ENCODE peak calls at places on chromosome 4, in eight cellular contexts. One of them, this sample, is unnamed.

GRCh38 chr4:48698029-48698901 is 81.8 kb downstream of the FRYL start:
- DNase-seq in PC-9: peak; percentile 90
- DNase-seq in MM.1S: no peak
- DNase-seq in IMR-90: peak; percentile 85
- DNase-seq in GM23248: peak; percentile 85
- DNase-seq in H9: no peak
- DNase-seq in SK-N-SH: no peak
- DNase-seq in GM23338: no peak
- DNase-seq in this sample: peak; percentile 94

GRCh38 chr4:152281822-152282221 is 254.1 kb downstream of the FBXW7 start:
- DNase-seq in SK-N-SH: no peak
- DNase-seq in H9: no peak
- DNase-seq in GM23248: no peak
- DNase-seq in PC-9: no peak
- DNase-seq in GM23338: no peak
- DNase-seq in MM.1S: no peak
- DNase-seq in IMR-90: no peak
- DNase-seq in this sample: no peak

GRCh38 chr4:187780070-187780469 is 215.5 kb upstream of the ZFP42 start:
- DNase-seq in GM23338: no peak
- DNase-seq in PC-9: no peak
- DNase-seq in MM.1S: no peak
- DNase-seq in IMR-90: no peak
- DNase-seq in GM23248: no peak
- DNase-seq in SK-N-SH: no peak
- DNase-seq in H9: no peak
- DNase-seq in this sample: no peak

GRCh38 chr4:35772291-35772690 is 472.0 kb downstream of the ARAP2 start:
- DNase-seq in GM23248: no peak
- DNase-seq in MM.1S: no peak
- DNase-seq in IMR-90: no peak
- DNase-seq in SK-N-SH: no peak
- DNase-seq in PC-9: no peak
- DNase-seq in GM23338: no peak
- DNase-seq in H9: no peak
- DNase-seq in this sample: peak; percentile 52

GRCh38 chr4:99300934-99301333 is 10.1 kb upstream of the ADH1A start:
- DNase-seq in GM23338: no peak
- DNase-seq in SK-N-SH: no peak
- DNase-seq in IMR-90: peak; percentile 97
- DNase-seq in GM23248: peak; percentile 91
- DNase-seq in H9: no peak
- DNase-seq in MM.1S: no peak
- DNase-seq in PC-9: no peak
- DNase-seq in this sample: peak; percentile 56

GRCh38 chr4:102675142-102675541 is 85.6 kb downstream of the MANBA start:
- DNase-seq in IMR-90: peak; percentile 72
- DNase-seq in GM23248: no peak
- DNase-seq in SK-N-SH: no peak
- DNase-seq in GM23338: no peak
- DNase-seq in H9: no peak
- DNase-seq in PC-9: no peak
- DNase-seq in MM.1S: no peak
- DNase-seq in this sample: no peak

GRCh38 chr4:60619531-60620305 is 580.4 kb upstream of the ADGRL3 start:
- DNase-seq in H9: no peak
- DNase-seq in PC-9: no peak
- DNase-seq in IMR-90: peak; percentile 64
- DNase-seq in GM23248: no peak
- DNase-seq in SK-N-SH: no peak
- DNase-seq in GM23338: no peak
- DNase-seq in MM.1S: no peak
- DNase-seq in this sample: no peak

GRCh38 chr4:78019494-78019893 is 37.6 kb upstream of the FRAS1 start:
- DNase-seq in GM23248: no peak
- DNase-seq in SK-N-SH: peak; percentile 27
- DNase-seq in PC-9: no peak
- DNase-seq in GM23338: no peak
- DNase-seq in MM.1S: no peak
- DNase-seq in IMR-90: no peak
- DNase-seq in H9: no peak
- DNase-seq in this sample: no peak

GRCh38 chr4:56099378-56099786 is 150.6 kb downstream of the CEP135 start:
- DNase-seq in GM23248: no peak
- DNase-seq in GM23338: no peak
- DNase-seq in H9: no peak
- DNase-seq in SK-N-SH: no peak
- DNase-seq in MM.1S: peak; percentile 51
- DNase-seq in PC-9: no peak
- DNase-seq in IMR-90: no peak
- DNase-seq in this sample: peak; percentile 43

GRCh38 chr4:182819751-182820150 is 97.4 kb downstream of the DCTD start:
- DNase-seq in SK-N-SH: no peak
- DNase-seq in IMR-90: no peak
- DNase-seq in GM23338: no peak
- DNase-seq in GM23248: no peak
- DNase-seq in H9: no peak
- DNase-seq in MM.1S: no peak
- DNase-seq in PC-9: no peak
- DNase-seq in this sample: no peak

GRCh38 chr4:183059797-183060196 is 39.3 kb upstream of the WWC2 start:
- DNase-seq in SK-N-SH: no peak
- DNase-seq in GM23248: no peak
- DNase-seq in PC-9: no peak
- DNase-seq in IMR-90: no peak
- DNase-seq in GM23338: no peak
- DNase-seq in H9: no peak
- DNase-seq in MM.1S: peak; percentile 56
- DNase-seq in this sample: no peak

GRCh38 chr4:80717204-80717603 is 313.3 kb upstream of the BMP3 start:
- DNase-seq in MM.1S: no peak
- DNase-seq in H9: no peak
- DNase-seq in GM23248: no peak
- DNase-seq in GM23338: no peak
- DNase-seq in PC-9: no peak
- DNase-seq in IMR-90: no peak
- DNase-seq in SK-N-SH: no peak
- DNase-seq in this sample: no peak

GRCh38 chr4:182578402-182578801 is 335.2 kb downstream of the TENM3 start:
- DNase-seq in GM23248: peak; percentile 64
- DNase-seq in H9: no peak
- DNase-seq in MM.1S: no peak
- DNase-seq in SK-N-SH: no peak
- DNase-seq in PC-9: peak; percentile 40
- DNase-seq in IMR-90: peak; percentile 91
- DNase-seq in GM23338: peak; percentile 31
- DNase-seq in this sample: peak; percentile 84

GRCh38 chr4:156972370-156972980 is 876 bp upstream of the PDGFC start:
- DNase-seq in SK-N-SH: no peak
- DNase-seq in IMR-90: peak; percentile 18
- DNase-seq in H9: no peak
- DNase-seq in MM.1S: peak; percentile 42
- DNase-seq in GM23338: peak; percentile 6
- DNase-seq in GM23248: no peak
- DNase-seq in PC-9: no peak
- DNase-seq in this sample: no peak

GRCh38 chr4:122224348-122224747 is 72.2 kb downstream of the BLTP1 start:
- DNase-seq in PC-9: no peak
- DNase-seq in GM23338: peak; percentile 40
- DNase-seq in H9: peak; percentile 28
- DNase-seq in SK-N-SH: no peak
- DNase-seq in GM23248: peak; percentile 23
- DNase-seq in IMR-90: peak; percentile 22
- DNase-seq in MM.1S: peak; percentile 9
- DNase-seq in this sample: peak; percentile 0

GRCh38 chr4:143616771-143617170 is 83.7 kb downstream of the FREM3 start:
- DNase-seq in SK-N-SH: no peak
- DNase-seq in IMR-90: no peak
- DNase-seq in PC-9: peak; percentile 45
- DNase-seq in H9: no peak
- DNase-seq in GM23248: peak; percentile 59
- DNase-seq in GM23338: no peak
- DNase-seq in MM.1S: no peak
- DNase-seq in this sample: peak; percentile 84

GRCh38 chr4:98433608-98434198 is 172.5 kb downstream of the RAP1GDS1 start:
- DNase-seq in GM23248: peak; percentile 36
- DNase-seq in SK-N-SH: peak; percentile 27
- DNase-seq in GM23338: no peak
- DNase-seq in PC-9: no peak
- DNase-seq in MM.1S: no peak
- DNase-seq in IMR-90: no peak
- DNase-seq in H9: no peak
- DNase-seq in this sample: no peak

DNA sequence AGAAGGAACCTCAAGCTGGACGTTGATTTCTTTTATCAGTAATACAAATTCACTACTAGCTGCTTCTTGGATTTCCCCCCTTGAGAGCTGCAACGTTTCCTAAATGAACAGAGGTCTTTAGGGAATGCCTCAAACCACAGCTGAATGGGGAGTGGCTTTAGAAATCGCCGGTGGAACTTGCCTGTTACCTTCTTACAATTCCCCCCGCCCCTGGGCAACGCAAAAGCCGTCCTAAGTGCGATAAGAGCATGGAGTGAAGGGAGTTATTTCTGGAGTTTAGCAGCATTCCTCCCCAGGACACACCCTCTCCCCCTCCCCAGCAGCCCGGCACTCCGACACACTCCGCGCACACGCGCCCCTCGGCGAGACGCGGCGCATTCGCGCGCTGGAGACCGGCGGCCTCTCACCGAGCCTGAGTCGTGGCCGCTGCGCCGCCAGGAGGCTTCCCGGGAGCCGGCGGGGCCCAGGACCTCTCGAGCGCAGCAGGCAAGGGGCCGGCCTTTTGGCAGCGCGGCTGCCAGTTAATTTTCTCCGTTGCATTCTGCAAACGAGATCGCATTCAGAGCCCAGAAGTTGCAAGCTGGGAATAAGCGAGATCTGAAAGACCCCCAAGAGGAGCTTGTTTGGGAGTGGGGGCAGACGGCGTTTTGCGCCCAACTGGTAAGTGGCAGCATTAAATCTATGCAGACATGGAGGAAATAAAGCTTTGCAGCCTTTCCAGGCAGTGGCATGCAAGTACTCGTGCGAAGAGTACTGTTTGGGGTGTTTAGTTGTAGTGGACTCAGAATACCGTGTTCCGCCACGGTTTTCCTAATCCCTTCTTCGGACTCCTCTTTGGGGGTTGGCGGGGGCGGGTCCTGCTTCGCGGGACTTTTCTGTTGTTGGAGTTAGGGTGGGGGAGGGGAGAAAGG is 134.6 kb downstream of the PALLD start:
- DNase-seq in GM23248: peak; percentile 79
- DNase-seq in MM.1S: no peak
- DNase-seq in GM23338: peak; percentile 87
- DNase-seq in H9: peak; percentile 73
- DNase-seq in IMR-90: peak; percentile 55
- DNase-seq in SK-N-SH: peak; percentile 87
- DNase-seq in PC-9: peak; percentile 66
- DNase-seq in this sample: peak; percentile 80
- H2AFZ ChIP-seq in GM23248: peak overlapping the region; percentile 75
- H2AFZ ChIP-seq in MM.1S: peak overlapping the region; percentile 43
- H2AFZ ChIP-seq in GM23338: peak overlapping the region; percentile 100
- H2AFZ ChIP-seq in H9: peak overlapping the region; percentile 14
- H2AFZ ChIP-seq in IMR-90: peak overlapping the region; percentile 92
- H2AFZ ChIP-seq in SK-N-SH: peak overlapping the region; percentile 80
- H2AFZ ChIP-seq in PC-9: peak overlapping the region; percentile 96
- H2AFZ ChIP-seq in this sample: peak overlapping the region; percentile 95

GRCh38 chr4:83356899-83357661 is 22.4 kb upstream of the HPSE start:
- DNase-seq in GM23338: no peak
- DNase-seq in H9: no peak
- DNase-seq in SK-N-SH: no peak
- DNase-seq in PC-9: peak; percentile 81
- DNase-seq in GM23248: peak; percentile 91
- DNase-seq in IMR-90: peak; percentile 91
- DNase-seq in MM.1S: no peak
- DNase-seq in this sample: peak; percentile 82

GRCh38 chr4:83358410-83358809 is 23.8 kb upstream of the HPSE start:
- DNase-seq in IMR-90: peak; percentile 73
- DNase-seq in GM23338: no peak
- DNase-seq in H9: no peak
- DNase-seq in GM23248: peak; percentile 85
- DNase-seq in PC-9: peak; percentile 75
- DNase-seq in SK-N-SH: no peak
- DNase-seq in MM.1S: no peak
- DNase-seq in this sample: peak; percentile 50

GRCh38 chr4:83362492-83363329 is 28.1 kb upstream of the HPSE start:
- DNase-seq in PC-9: no peak
- DNase-seq in H9: no peak
- DNase-seq in IMR-90: peak; percentile 34
- DNase-seq in MM.1S: peak; percentile 32
- DNase-seq in SK-N-SH: peak; percentile 10
- DNase-seq in GM23248: peak; percentile 65
- DNase-seq in GM23338: peak; percentile 33
- DNase-seq in this sample: peak; percentile 32

GRCh38 chr4:83361416-83362196 is 27.0 kb upstream of the HPSE start:
- DNase-seq in H9: peak; percentile 65
- DNase-seq in SK-N-SH: no peak
- DNase-seq in MM.1S: no peak
- DNase-seq in IMR-90: no peak
- DNase-seq in PC-9: no peak
- DNase-seq in GM23338: peak; percentile 77
- DNase-seq in GM23248: no peak
- DNase-seq in this sample: no peak

GRCh38 chr4:83360018-83360417 is 25.4 kb upstream of the HPSE start:
- DNase-seq in MM.1S: no peak
- DNase-seq in IMR-90: no peak
- DNase-seq in GM23248: no peak
- DNase-seq in GM23338: no peak
- DNase-seq in SK-N-SH: no peak
- DNase-seq in PC-9: no peak
- DNase-seq in H9: no peak
- DNase-seq in this sample: no peak
- H2AFZ ChIP-seq in MM.1S: no peak overlapping the region
- H2AFZ ChIP-seq in IMR-90: no peak overlapping the region
- H2AFZ ChIP-seq in GM23248: no peak overlapping the region
- H2AFZ ChIP-seq in GM23338: no peak overlapping the region
- H2AFZ ChIP-seq in SK-N-SH: no peak overlapping the region
- H2AFZ ChIP-seq in PC-9: no peak overlapping the region
- H2AFZ ChIP-seq in H9: no peak overlapping the region
- H2AFZ ChIP-seq in this sample: no peak overlapping the region

DNA sequence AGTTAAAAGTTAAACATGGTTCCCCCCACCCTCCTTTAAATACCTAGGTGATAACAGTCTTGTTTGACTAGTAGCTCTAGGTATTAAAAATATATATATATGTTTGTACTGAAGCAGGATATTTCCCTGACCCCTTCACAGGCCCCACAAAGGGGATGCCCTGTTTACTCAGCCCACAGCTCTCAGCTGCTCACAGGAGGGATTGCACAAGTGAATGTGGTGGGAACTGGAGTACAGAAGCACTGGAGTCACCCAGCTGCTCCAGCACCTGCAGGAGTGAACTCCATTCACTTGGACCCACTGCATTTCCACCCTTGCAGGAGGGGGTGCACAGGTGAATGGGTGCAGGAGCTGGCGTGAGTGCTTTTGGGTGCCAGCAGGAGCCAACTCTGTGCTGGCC is 99.3 kb upstream of the TLR3 start:
- DNase-seq in GM23338: no peak
- DNase-seq in PC-9: no peak
- DNase-seq in MM.1S: no peak
- DNase-seq in IMR-90: no peak
- DNase-seq in GM23248: no peak
- DNase-seq in SK-N-SH: no peak
- DNase-seq in H9: no peak
- DNase-seq in this sample: no peak
- H2AFZ ChIP-seq in GM23338: no peak overlapping the region
- H2AFZ ChIP-seq in PC-9: no peak overlapping the region
- H2AFZ ChIP-seq in MM.1S: no peak overlapping the region
- H2AFZ ChIP-seq in IMR-90: no peak overlapping the region
- H2AFZ ChIP-seq in GM23248: no peak overlapping the region
- H2AFZ ChIP-seq in SK-N-SH: no peak overlapping the region
- H2AFZ ChIP-seq in H9: no peak overlapping the region
- H2AFZ ChIP-seq in this sample: no peak overlapping the region

GRCh38 chr4:186105721-186106335 is 1.3 kb downstream of the FAM149A start:
- DNase-seq in GM23338: peak; percentile 35
- DNase-seq in H9: no peak
- DNase-seq in MM.1S: peak; percentile 80
- DNase-seq in GM23248: no peak
- DNase-seq in IMR-90: no peak
- DNase-seq in PC-9: no peak
- DNase-seq in SK-N-SH: peak; percentile 36
- DNase-seq in this sample: no peak
- H2AFZ ChIP-seq in GM23338: peak overlapping the region; percentile 93
- H2AFZ ChIP-seq in H9: no peak overlapping the region
- H2AFZ ChIP-seq in MM.1S: peak overlapping the region; percentile 38
- H2AFZ ChIP-seq in GM23248: no peak overlapping the region
- H2AFZ ChIP-seq in IMR-90: no peak overlapping the region
- H2AFZ ChIP-seq in PC-9: no peak overlapping the region
- H2AFZ ChIP-seq in SK-N-SH: no peak overlapping the region
- H2AFZ ChIP-seq in this sample: no peak overlapping the region